ENCODE peak calls at places on chromosome 12, in six cellular contexts. K is endothelial cell, Y is dorsolateral prefrontal cortex, P is HFF-Myc, E is B cell, M is H1. W is an unnamed sample.
A peak's percentile ranks its signal among the peaks of the same experiment; 100 is the strongest.

GRCh38 chr12:61282790-61283575 is 977.2 kb upstream of the USP15 start:
- DNase-seq in M (no peak), Y (no peak), K (no peak), E (no peak), P (no peak), W (no peak)

GRCh38 chr12:58648151-58648550 is 272.2 kb downstream of the LRIG3 start:
- DNase-seq in M (no peak), P (no peak), E (no peak), Y (no peak), K (no peak), W (no peak)

GRCh38 chr12:5000658-5001390 is 42.9 kb upstream of the KCNA5 start:
- DNase-seq in Y (no peak), M (no peak), P (no peak), K (no peak), E (no peak), W (no peak)

GRCh38 chr12:50590869-50591268 is 86.1 kb downstream of the DIP2B start:
- DNase-seq in K (no peak), E (no peak), Y (no peak), M (no peak), P (no peak), W (no peak)

GRCh38 chr12:104064031-104064841 is at the start of gene HCFC2:
- DNase-seq in P (no peak), E (peak; percentile 93), K (peak; percentile 89), M (peak; percentile 94), Y (peak; percentile 95), W (peak; percentile 99)

GRCh38 chr12:121061831-121062230 is 22.8 kb upstream of the OASL start:
- DNase-seq in P (no peak), M (no peak), Y (no peak), K (no peak), E (no peak), W (no peak)

GRCh38 chr12:114096461-114096860 is 130.3 kb upstream of the RBM19 start:
- DNase-seq in M (no peak), K (no peak), Y (no peak), E (no peak), P (no peak), W (no peak)

GRCh38 chr12:131076277-131076676 is 122.6 kb downstream of the ADGRD1 start:
- DNase-seq in Y (no peak), M (no peak), P (no peak), K (no peak), E (no peak), W (no peak)

GRCh38 chr12:495466-495865 is 35.7 kb downstream of the B4GALNT3 start:
- DNase-seq in E (no peak), K (no peak), P (no peak), Y (no peak), M (no peak), W (no peak)

GRCh38 chr12:32155911-32156585 is 49.4 kb downstream of the BICD1 start:
- DNase-seq in M (no peak), K (no peak), P (no peak), E (no peak), Y (no peak), W (no peak)

GRCh38 chr12:10632226-10632625 is 18.8 kb upstream of the MAGOHB start:
- DNase-seq in P (no peak), M (no peak), K (no peak), Y (no peak), E (no peak), W (no peak)

GRCh38 chr12:114738460-114739184 is 54.6 kb upstream of the TBX3 start:
- DNase-seq in M (no peak), E (no peak), K (no peak), Y (no peak), P (no peak), W (no peak)

GRCh38 chr12:122072031-122072970 is 6.3 kb upstream of the MLXIP start:
- DNase-seq in M (no peak), K (no peak), P (no peak), Y (no peak), E (no peak), W (no peak)

GRCh38 chr12:53207042-53207441 is at the start of gene ITGB7:
- DNase-seq in K (no peak), E (peak; percentile 77), P (no peak), Y (no peak), M (no peak), W (peak; percentile 80)

GRCh38 chr12:96392397-96392796 is 7.8 kb downstream of the CDK17 start:
- DNase-seq in K (no peak), E (no peak), Y (no peak), P (no peak), M (no peak), W (no peak)

GRCh38 chr12:20105938-20106337 is 262.4 kb upstream of the PDE3A start:
- DNase-seq in P (no peak), M (no peak), K (no peak), Y (no peak), E (no peak), W (no peak)

DNA sequence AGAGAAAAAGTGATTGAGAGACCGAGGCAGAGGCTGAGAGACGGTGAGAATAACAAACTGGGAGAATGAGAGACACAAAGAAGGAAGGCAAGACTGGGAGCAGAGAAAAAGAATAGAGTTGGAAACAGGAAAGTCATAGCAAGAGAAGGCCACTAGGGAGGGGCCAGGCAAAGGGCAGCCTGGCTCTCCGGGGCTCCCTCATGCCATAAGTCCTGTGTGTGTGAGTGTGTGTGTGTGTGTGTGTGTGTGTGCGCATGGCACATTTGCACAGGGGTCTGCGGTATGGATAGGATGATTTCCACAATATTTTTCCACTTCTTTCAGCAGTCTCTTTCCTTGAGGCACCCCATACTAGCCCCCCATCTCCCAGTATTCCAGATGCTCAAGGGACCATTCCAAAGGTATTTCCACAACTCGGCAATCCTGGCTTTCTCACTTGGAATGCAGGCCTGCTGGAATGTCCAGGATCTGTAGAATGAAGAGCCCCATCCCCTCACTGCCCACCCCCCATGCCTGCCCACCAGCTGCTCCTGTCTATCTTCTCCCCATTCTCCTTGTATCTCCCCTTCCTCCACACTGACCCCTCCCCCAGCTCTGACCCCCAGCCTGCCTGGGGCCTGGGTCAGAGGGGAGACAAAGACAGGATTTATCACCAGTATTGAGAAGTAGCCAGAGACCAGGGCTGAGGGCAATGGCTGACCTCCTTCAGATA is 9.0 kb downstream of the GPR84 start:
- DNase-seq in E (no peak), Y (no peak), K (no peak), P (no peak), M (peak; percentile 47), W (no peak)
- TF ChIP-seq CTCF in E (no peak), Y (no peak), K (no peak), P (no peak), M (peak; percentile 34), W (no peak)

GRCh38 chr12:110015132-110015531 is 15.9 kb downstream of the ANKRD13A start:
- DNase-seq in Y (no peak), K (no peak), P (no peak), M (no peak), E (peak; percentile 59), W (no peak)
- TF ChIP-seq CTCF in Y (no peak), K (no peak), P (no peak), M (no peak), E (peak; percentile 55), W (no peak)

GRCh38 chr12:119644930-119645329 is 23.0 kb upstream of the PRKAB1 start:
- DNase-seq in P (no peak), M (no peak), Y (no peak), E (no peak), K (no peak), W (no peak)

GRCh38 chr12:119645535-119646059 is 22.3 kb upstream of the PRKAB1 start:
- DNase-seq in M (no peak), Y (no peak), P (no peak), K (no peak), E (no peak), W (no peak)

DNA sequence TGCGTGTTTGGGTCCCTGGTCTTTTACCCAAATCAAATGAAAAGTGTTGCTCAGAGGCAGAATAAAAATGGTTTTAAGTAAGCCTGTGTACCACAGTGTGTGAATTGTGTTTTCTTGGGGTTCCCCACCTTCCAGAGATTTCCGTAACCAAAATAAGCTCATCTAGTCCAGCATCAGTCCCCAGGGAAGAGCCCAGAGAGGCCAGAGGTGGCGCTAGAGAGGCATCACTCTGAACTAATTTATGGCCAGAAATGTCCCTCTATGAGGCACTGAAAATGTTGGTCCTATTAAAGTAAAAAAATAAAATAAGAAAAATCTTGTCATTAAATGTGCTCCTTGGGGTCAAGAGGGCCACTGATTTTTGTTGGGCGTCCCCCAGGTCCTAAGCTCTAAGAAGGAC is 24.9 kb upstream of the PRKAB1 start:
- DNase-seq in Y (no peak), P (no peak), K (peak; percentile 32), M (peak; percentile 76), E (no peak), W (no peak)
- TF ChIP-seq CTCF in Y (no peak), P (peak; percentile 45), K (peak; percentile 57), M (peak; percentile 67), E (peak; percentile 32), W (peak; percentile 10)

DNA sequence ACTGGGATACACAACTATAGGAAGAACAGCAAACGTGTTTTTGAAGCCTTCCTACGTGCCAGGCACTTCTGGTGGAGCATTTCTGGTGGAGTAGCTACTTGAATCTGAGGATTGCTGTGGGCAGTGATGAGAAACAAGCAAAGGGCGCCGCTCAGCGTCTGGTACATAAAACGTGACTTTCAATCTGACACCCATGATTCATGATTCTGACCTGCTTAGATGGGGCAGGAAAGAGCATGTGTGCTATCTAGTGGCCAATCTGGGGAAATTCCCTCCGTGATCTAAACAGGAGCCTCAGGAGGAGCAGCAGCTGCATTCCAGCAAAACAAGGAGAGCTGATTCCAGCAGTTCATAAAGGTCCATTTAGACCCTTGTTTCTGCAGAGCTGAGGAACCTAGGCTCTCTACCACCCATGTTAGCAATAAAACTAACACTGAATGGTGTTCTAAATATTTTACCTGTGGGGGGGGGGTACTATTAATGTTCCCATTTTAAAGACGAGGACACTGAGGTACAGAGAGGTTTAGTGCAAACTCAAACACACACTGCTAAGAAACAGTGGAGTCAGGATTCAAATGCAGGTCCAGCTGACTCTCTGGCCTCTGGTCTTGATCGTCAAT is 37.8 kb downstream of the PAH start:
- DNase-seq in E (peak; percentile 20), Y (peak; percentile 60), P (peak; percentile 41), K (peak; percentile 18), M (peak; percentile 57), W (peak; percentile 45)
- TF ChIP-seq CTCF in E (no peak), Y (peak; percentile 67), P (peak; percentile 34), K (no peak), M (peak; percentile 97), W (peak; percentile 62)

GRCh38 chr12:105426766-105427165 is 96.3 kb downstream of the C12orf75 start:
- DNase-seq in K (no peak), Y (no peak), P (no peak), M (no peak), E (no peak), W (no peak)

GRCh38 chr12:105425263-105426174 is 95.0 kb downstream of the C12orf75 start:
- DNase-seq in P (no peak), K (no peak), M (no peak), E (no peak), Y (no peak), W (no peak)

GRCh38 chr12:105431537-105431936 is 101.0 kb downstream of the C12orf75 start:
- DNase-seq in P (no peak), M (no peak), Y (no peak), E (no peak), K (no peak), W (no peak)

GRCh38 chr12:105428793-105429192 is 98.3 kb downstream of the C12orf75 start:
- DNase-seq in Y (no peak), E (no peak), M (no peak), K (no peak), P (no peak), W (no peak)

GRCh38 chr12:105427883-105428282 is 97.4 kb downstream of the C12orf75 start:
- DNase-seq in M (no peak), Y (no peak), E (no peak), P (no peak), K (no peak), W (no peak)
- TF ChIP-seq CTCF in M (peak; percentile 22), Y (no peak), E (no peak), P (no peak), K (no peak), W (no peak)